ENCODE peak calls at places on chromosomes 16 and 17, in eight cellular contexts. O is GM10248; T is testis; K is right lobe of liver; E is RWPE1; B is CD8-positive, alpha-beta T cell; Q is lower lobe of right lung; R is heart left ventricle. I is an unnamed sample.

GRCh38 chr16:21560462-21560861 is 38.9 kb upstream of the METTL9 start:
- DNase-seq in B (no peak), K (peak), O (no peak), R (no peak), T (no peak), E (no peak), Q (no peak), I (no peak)

GRCh38 chr16:27748868-27749546 is 199.1 kb downstream of the KATNIP start:
- DNase-seq in R (peak), B (no peak), O (peak), T (peak), K (no peak), E (peak), Q (peak), I (no peak)

GRCh38 chr17:70865993-70866804 is 696.9 kb downstream of the KCNJ2 start:
- DNase-seq in K (no peak), O (no peak), Q (no peak), T (no peak), R (no peak), E (no peak), B (no peak), I (no peak)

GRCh38 chr17:65794572-65794971 is 233.1 kb upstream of the AXIN2 start:
- DNase-seq in E (peak), Q (no peak), T (no peak), B (no peak), O (no peak), R (no peak), K (no peak), I (no peak)

GRCh38 chr16:626787-627457 is 3.9 kb upstream of the WFIKKN1 start:
- DNase-seq in Q (no peak), T (no peak), O (no peak), B (no peak), R (no peak), E (peak), K (peak), I (no peak)

GRCh38 chr17:72510454-72511016 is 389.7 kb downstream of the SOX9 start:
- DNase-seq in R (no peak), T (no peak), B (no peak), K (no peak), Q (no peak), E (no peak), O (no peak), I (no peak)

GRCh38 chr16:69917739-69918138 is 33.4 kb upstream of the CLEC18A start:
- DNase-seq in Q (peak), E (peak), K (no peak), O (no peak), T (peak), B (no peak), R (no peak), I (no peak)

GRCh38 chr17:15891348-15891747 is 53.6 kb upstream of the ADORA2B start:
- DNase-seq in Q (no peak), R (no peak), K (no peak), E (no peak), B (no peak), O (no peak), T (no peak), I (no peak)

GRCh38 chr17:62725791-62726249 is 82.3 kb downstream of the MARCHF10 start:
- DNase-seq in K (no peak), R (no peak), E (no peak), B (no peak), Q (no peak), T (no peak), O (no peak), I (no peak)

GRCh38 chr17:70517808-70518207 is 348.5 kb downstream of the KCNJ2 start:
- DNase-seq in T (no peak), E (no peak), B (no peak), K (no peak), O (no peak), Q (no peak), R (no peak), I (no peak)

DNA sequence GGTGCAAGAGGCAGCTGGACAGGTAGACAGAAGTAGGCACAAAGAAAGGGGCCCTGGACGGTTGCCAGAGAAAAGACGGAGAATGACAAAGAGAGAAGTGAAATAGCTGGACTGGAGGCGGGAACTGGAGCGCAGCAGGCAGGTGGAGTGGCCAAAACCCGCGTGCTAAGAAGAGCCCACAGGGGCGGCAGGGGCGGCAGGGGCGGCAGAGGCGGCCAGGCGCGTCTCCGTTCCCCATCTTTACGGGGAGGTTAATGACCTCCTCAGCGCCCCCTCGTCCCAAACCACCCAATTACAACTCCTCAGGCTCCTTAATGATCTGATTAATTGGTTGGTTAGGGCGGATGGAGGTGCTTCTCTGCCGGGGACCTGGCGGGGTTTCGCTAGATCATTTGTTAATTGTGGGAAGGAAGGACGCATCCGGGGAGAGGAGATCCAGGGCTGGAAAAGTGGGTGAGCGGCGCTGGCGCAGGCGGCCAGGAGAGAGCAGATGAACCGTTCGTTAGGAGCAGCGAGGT is 15.4 kb upstream of the HOXB9 start:
- DNase-seq in K (no peak), Q (no peak), B (no peak), T (no peak), E (no peak), O (no peak), R (no peak), I (no peak)
- TF ChIP-seq CTCF in K (no peak), Q (no peak), B (no peak), T (no peak), E (no peak), O (no peak), R (no peak), I (no peak)

GRCh38 chr17:80632046-80632581 is 87.5 kb downstream of the RPTOR start:
- DNase-seq in T (no peak), O (no peak), K (no peak), R (no peak), B (no peak), Q (no peak), E (no peak), I (no peak)
- TF ChIP-seq CTCF in T (no peak), O (no peak), K (no peak), R (no peak), B (no peak), Q (no peak), E (no peak), I (no peak)

DNA sequence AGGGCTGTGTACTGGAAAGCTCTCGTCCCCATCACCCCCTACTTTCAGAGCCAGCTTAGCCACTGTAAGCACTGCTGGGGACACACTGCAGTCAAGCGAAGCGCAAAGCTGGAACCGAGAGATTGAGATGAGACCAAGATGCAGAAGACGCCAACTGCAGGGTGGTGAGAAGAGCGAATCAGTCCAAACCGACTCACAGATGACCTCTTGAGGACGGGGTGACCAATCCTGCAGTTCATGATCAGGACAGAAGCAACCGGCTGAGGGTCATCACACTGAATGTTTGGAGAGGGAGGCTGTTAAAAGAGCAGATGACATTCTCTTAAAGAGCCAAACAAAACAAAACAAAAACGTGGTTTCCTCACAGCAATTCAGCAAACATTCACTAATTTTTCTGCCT is 8.5 kb downstream of the HASPIN start:
- DNase-seq in K (no peak), Q (no peak), T (peak), O (peak), E (no peak), B (no peak), R (no peak), I (no peak)
- TF ChIP-seq CTCF in K (peak), Q (no peak), T (no peak), O (peak), E (no peak), B (no peak), R (no peak), I (no peak)

DNA sequence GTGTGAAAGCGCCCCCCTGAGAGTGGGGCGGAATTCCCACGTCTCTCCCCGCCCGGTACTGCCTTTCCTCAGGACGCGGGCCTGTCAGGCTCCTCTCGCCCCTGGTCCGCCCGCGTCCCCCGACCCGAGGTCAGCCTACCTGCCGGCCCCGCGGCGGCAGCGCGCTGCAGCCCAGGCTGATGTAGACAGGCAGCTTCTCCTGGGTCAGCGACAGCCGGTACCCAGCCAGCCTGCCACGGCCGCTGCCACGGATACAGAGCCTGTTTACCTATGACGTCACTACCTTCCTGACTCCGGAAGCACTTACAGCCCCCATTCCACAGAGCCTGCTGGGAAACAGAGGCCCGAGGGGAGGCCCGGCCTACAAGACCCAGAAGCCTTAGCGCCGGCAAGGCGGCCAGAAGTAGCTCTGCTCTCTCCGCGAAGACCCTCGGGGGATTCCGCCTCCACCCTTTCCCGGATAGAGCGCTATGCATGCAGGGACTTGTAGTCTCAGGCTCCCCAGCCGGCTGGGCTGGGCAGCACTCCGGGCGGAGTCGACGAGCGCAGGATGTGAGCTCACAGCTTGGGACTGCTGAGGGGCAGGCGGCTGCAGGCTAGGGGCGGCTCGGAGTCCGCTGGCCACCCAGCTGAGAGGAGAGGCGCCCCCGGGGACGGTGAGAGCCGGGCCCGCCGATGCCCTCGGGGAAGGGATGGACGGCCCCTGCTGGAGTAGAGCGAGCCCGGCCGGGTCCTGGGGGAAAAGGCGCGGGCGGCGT is at the start of the genes IFT20 and TNFAIP1:
- DNase-seq in T (peak), Q (peak), R (peak), O (peak), K (peak), B (peak), E (peak), I (peak)
- TF ChIP-seq CTCF in T (no peak), Q (no peak), R (no peak), O (peak), K (no peak), B (no peak), E (no peak), I (peak)

I was measured in D721Med.